ENCODE peak calls at places on chromosomes 4 and X, in ten cellular contexts. N is NCI-H1092 treated with DMSO at 0.1 percent for 48 hours; K is HFF-Myc; B is activated naive CD4-positive, alpha-beta T cell; O is activated B cell treated with CpG ODN at 0.5 μM for 24 hours; Z is heart left ventricle; A is AG20443; E is small intestine; M is hypothalamus; D is stimulated activated CD4-positive, alpha-beta T cell treated with anti-CD3 and anti-CD28 coated beads, Interleukin-4, amount 100 ng/mL, for 24 hours. U is an unnamed sample.

GRCh38 chr4:7361256-7361655 is 73.5 kb downstream of the PSAPL1 start:
- DNase-seq in N (no peak), K (no peak), B (no peak), O (no peak), Z (peak), A (no peak), E (no peak), M (no peak), D (no peak), U (no peak)

GRCh38 chr4:7189066-7189465 is 3.3 kb upstream of the SORCS2 start:
- DNase-seq in N (no peak), K (no peak), B (no peak), O (no peak), Z (no peak), A (no peak), E (no peak), M (no peak), D (no peak), U (no peak)

GRCh38 chrX:41518841-41519220 is 71.7 kb downstream of the NYX start:
- DNase-seq in N (no peak), K (no peak), B (no peak), O (no peak), Z (no peak), A (no peak), E (no peak), M (no peak), D (no peak), U (no peak)

GRCh38 chr4:8146158-8146557 is 12.5 kb downstream of the ABLIM2 start:
- DNase-seq in N (peak), K (no peak), B (no peak), O (no peak), Z (no peak), A (no peak), E (no peak), M (no peak), D (no peak), U (no peak)

GRCh38 chr4:110003401-110004187 is 90.9 kb downstream of the EGF start:
- DNase-seq in N (no peak), K (no peak), B (no peak), O (no peak), Z (no peak), A (no peak), E (no peak), M (no peak), D (peak), U (no peak)

GRCh38 chrX:7083468-7084396 is 63.8 kb upstream of the STS start:
- DNase-seq in N (no peak), K (peak), B (peak), O (peak), Z (no peak), A (peak), E (peak), M (no peak), D (peak), U (peak)

GRCh38 chr4:129043523-129043922 is 49.8 kb downstream of the SCLT1 start:
- DNase-seq in N (no peak), K (peak), B (no peak), O (no peak), Z (no peak), A (peak), E (no peak), M (no peak), D (no peak), U (peak)

GRCh38 chr4:122285285-122285684 is 93.5 kb upstream of the ADAD1 start:
- DNase-seq in N (no peak), K (no peak), B (no peak), O (no peak), Z (no peak), A (peak), E (no peak), M (no peak), D (no peak), U (no peak)

GRCh38 chr4:56641494-56642051 is 39.5 kb downstream of the HOPX start:
- DNase-seq in N (no peak), K (peak), B (no peak), O (no peak), Z (no peak), A (peak), E (no peak), M (no peak), D (no peak), U (peak)

GRCh38 chrX:1592863-1593201 is 1.4 kb downstream of the AKAP17A start:
- DNase-seq in N (no peak), K (no peak), B (no peak), O (no peak), Z (no peak), A (peak), E (peak), M (no peak), D (no peak), U (peak)

GRCh38 chrX:95325185-95325584 is 1359.5 kb upstream of the DIAPH2 start:
- DNase-seq in N (no peak), K (no peak), B (no peak), O (no peak), Z (no peak), A (no peak), E (no peak), M (no peak), D (no peak), U (no peak)